ENCODE peak calls at places on chromosomes 12 and 14, in seven cellular contexts. One of them, this sample, is unnamed.

GRCh38 chr14:50335989-50336391 is 23.9 kb downstream of the DMAC2L start:
- DNase-seq in nephron progenitor cell: peak; percentile 37
- DNase-seq in Calu3: no peak
- DNase-seq in AG20443: peak; percentile 34
- DNase-seq in activated CD4-positive, alpha-beta T cell treated with anti-CD3 and anti-CD28 coated beads, Interleukin-2, amount 50 U/mL, for 48 hours: no peak
- DNase-seq in GM23248: peak; percentile 44
- DNase-seq in mesothelial cell of epicardium: no peak
- DNase-seq in this sample: peak; percentile 27

GRCh38 chr14:30472001-30472400 is 87.0 kb upstream of the G2E3 start:
- DNase-seq in GM23248: no peak
- DNase-seq in nephron progenitor cell: no peak
- DNase-seq in activated CD4-positive, alpha-beta T cell treated with anti-CD3 and anti-CD28 coated beads, Interleukin-2, amount 50 U/mL, for 48 hours: no peak
- DNase-seq in Calu3: no peak
- DNase-seq in AG20443: no peak
- DNase-seq in mesothelial cell of epicardium: no peak
- DNase-seq in this sample: no peak

GRCh38 chr12:109111775-109112491 is 4.5 kb upstream of the ACACB start:
- DNase-seq in nephron progenitor cell: peak; percentile 63
- DNase-seq in AG20443: peak; percentile 73
- DNase-seq in mesothelial cell of epicardium: peak; percentile 62
- DNase-seq in GM23248: peak; percentile 77
- DNase-seq in activated CD4-positive, alpha-beta T cell treated with anti-CD3 and anti-CD28 coated beads, Interleukin-2, amount 50 U/mL, for 48 hours: peak; percentile 64
- DNase-seq in Calu3: peak; percentile 73
- DNase-seq in this sample: peak; percentile 36

GRCh38 chr14:66237701-66238100 is 248.5 kb upstream of the CCDC196 start:
- DNase-seq in activated CD4-positive, alpha-beta T cell treated with anti-CD3 and anti-CD28 coated beads, Interleukin-2, amount 50 U/mL, for 48 hours: no peak
- DNase-seq in GM23248: no peak
- DNase-seq in Calu3: no peak
- DNase-seq in AG20443: no peak
- DNase-seq in mesothelial cell of epicardium: no peak
- DNase-seq in nephron progenitor cell: no peak
- DNase-seq in this sample: no peak

GRCh38 chr12:133130038-133130807 is at the start of the genes ZNF10 and ZNF891:
- DNase-seq in GM23248: peak; percentile 98
- DNase-seq in nephron progenitor cell: peak; percentile 97
- DNase-seq in mesothelial cell of epicardium: peak; percentile 99
- DNase-seq in activated CD4-positive, alpha-beta T cell treated with anti-CD3 and anti-CD28 coated beads, Interleukin-2, amount 50 U/mL, for 48 hours: peak; percentile 97
- DNase-seq in Calu3: peak; percentile 100
- DNase-seq in AG20443: peak; percentile 98
- DNase-seq in this sample: peak; percentile 14

GRCh38 chr12:124053855-124054254 is 80.8 kb downstream of the ZNF664 start:
- DNase-seq in GM23248: peak; percentile 71
- DNase-seq in Calu3: no peak
- DNase-seq in AG20443: peak; percentile 85
- DNase-seq in activated CD4-positive, alpha-beta T cell treated with anti-CD3 and anti-CD28 coated beads, Interleukin-2, amount 50 U/mL, for 48 hours: no peak
- DNase-seq in mesothelial cell of epicardium: peak; percentile 61
- DNase-seq in nephron progenitor cell: peak; percentile 50
- DNase-seq in this sample: no peak

GRCh38 chr12:20950248-20950647 is 139.7 kb downstream of the SLCO1B3 start:
- DNase-seq in nephron progenitor cell: no peak
- DNase-seq in mesothelial cell of epicardium: no peak
- DNase-seq in Calu3: no peak
- DNase-seq in GM23248: peak; percentile 36
- DNase-seq in activated CD4-positive, alpha-beta T cell treated with anti-CD3 and anti-CD28 coated beads, Interleukin-2, amount 50 U/mL, for 48 hours: no peak
- DNase-seq in AG20443: peak; percentile 9
- DNase-seq in this sample: no peak

GRCh38 chr12:131195796-131196195 is 242.1 kb downstream of the ADGRD1 start:
- DNase-seq in nephron progenitor cell: no peak
- DNase-seq in activated CD4-positive, alpha-beta T cell treated with anti-CD3 and anti-CD28 coated beads, Interleukin-2, amount 50 U/mL, for 48 hours: no peak
- DNase-seq in Calu3: no peak
- DNase-seq in AG20443: no peak
- DNase-seq in mesothelial cell of epicardium: no peak
- DNase-seq in GM23248: no peak
- DNase-seq in this sample: no peak

GRCh38 chr12:42180990-42181611 is 36.4 kb upstream of the GXYLT1 start:
- DNase-seq in Calu3: no peak
- DNase-seq in AG20443: peak; percentile 11
- DNase-seq in GM23248: peak; percentile 36
- DNase-seq in mesothelial cell of epicardium: no peak
- DNase-seq in nephron progenitor cell: no peak
- DNase-seq in activated CD4-positive, alpha-beta T cell treated with anti-CD3 and anti-CD28 coated beads, Interleukin-2, amount 50 U/mL, for 48 hours: no peak
- DNase-seq in this sample: no peak

GRCh38 chr12:56941299-56942017 is 7.2 kb upstream of the SDR9C7 start:
- DNase-seq in activated CD4-positive, alpha-beta T cell treated with anti-CD3 and anti-CD28 coated beads, Interleukin-2, amount 50 U/mL, for 48 hours: no peak
- DNase-seq in mesothelial cell of epicardium: no peak
- DNase-seq in Calu3: peak; percentile 36
- DNase-seq in GM23248: peak; percentile 85
- DNase-seq in AG20443: peak; percentile 69
- DNase-seq in nephron progenitor cell: no peak
- DNase-seq in this sample: no peak

GRCh38 chr14:70018713-70019201 is 139.5 kb downstream of the SMOC1 start:
- DNase-seq in Calu3: no peak
- DNase-seq in AG20443: peak; percentile 43
- DNase-seq in GM23248: peak; percentile 52
- DNase-seq in mesothelial cell of epicardium: no peak
- DNase-seq in nephron progenitor cell: no peak
- DNase-seq in activated CD4-positive, alpha-beta T cell treated with anti-CD3 and anti-CD28 coated beads, Interleukin-2, amount 50 U/mL, for 48 hours: no peak
- DNase-seq in this sample: no peak

GRCh38 chr12:27549231-27549800 is 25.3 kb downstream of the PPFIBP1 start:
- DNase-seq in nephron progenitor cell: no peak
- DNase-seq in Calu3: no peak
- DNase-seq in activated CD4-positive, alpha-beta T cell treated with anti-CD3 and anti-CD28 coated beads, Interleukin-2, amount 50 U/mL, for 48 hours: no peak
- DNase-seq in GM23248: peak; percentile 94
- DNase-seq in AG20443: peak; percentile 61
- DNase-seq in mesothelial cell of epicardium: no peak
- DNase-seq in this sample: no peak

GRCh38 chr12:76020281-76020680 is 11.3 kb downstream of the PHLDA1 start:
- DNase-seq in Calu3: peak; percentile 87
- DNase-seq in activated CD4-positive, alpha-beta T cell treated with anti-CD3 and anti-CD28 coated beads, Interleukin-2, amount 50 U/mL, for 48 hours: peak; percentile 79
- DNase-seq in AG20443: peak; percentile 59
- DNase-seq in mesothelial cell of epicardium: no peak
- DNase-seq in GM23248: peak; percentile 89
- DNase-seq in nephron progenitor cell: no peak
- DNase-seq in this sample: no peak

GRCh38 chr14:29821665-29822429 is 105.8 kb downstream of the PRKD1 start:
- DNase-seq in mesothelial cell of epicardium: no peak
- DNase-seq in nephron progenitor cell: no peak
- DNase-seq in GM23248: no peak
- DNase-seq in Calu3: no peak
- DNase-seq in AG20443: no peak
- DNase-seq in activated CD4-positive, alpha-beta T cell treated with anti-CD3 and anti-CD28 coated beads, Interleukin-2, amount 50 U/mL, for 48 hours: no peak
- DNase-seq in this sample: no peak

GRCh38 chr12:81591256-81591655 is 167.9 kb downstream of the PPFIA2 start:
- DNase-seq in Calu3: no peak
- DNase-seq in nephron progenitor cell: no peak
- DNase-seq in mesothelial cell of epicardium: no peak
- DNase-seq in AG20443: no peak
- DNase-seq in activated CD4-positive, alpha-beta T cell treated with anti-CD3 and anti-CD28 coated beads, Interleukin-2, amount 50 U/mL, for 48 hours: no peak
- DNase-seq in GM23248: no peak
- DNase-seq in this sample: no peak

GRCh38 chr14:37924622-37925021 is 283.1 kb upstream of the SSTR1 start:
- DNase-seq in mesothelial cell of epicardium: no peak
- DNase-seq in GM23248: no peak
- DNase-seq in Calu3: no peak
- DNase-seq in activated CD4-positive, alpha-beta T cell treated with anti-CD3 and anti-CD28 coated beads, Interleukin-2, amount 50 U/mL, for 48 hours: no peak
- DNase-seq in AG20443: no peak
- DNase-seq in nephron progenitor cell: no peak
- DNase-seq in this sample: no peak

GRCh38 chr12:127445583-127445982 is 821.4 kb upstream of the TMEM132C start:
- DNase-seq in AG20443: no peak
- DNase-seq in activated CD4-positive, alpha-beta T cell treated with anti-CD3 and anti-CD28 coated beads, Interleukin-2, amount 50 U/mL, for 48 hours: no peak
- DNase-seq in Calu3: no peak
- DNase-seq in nephron progenitor cell: no peak
- DNase-seq in GM23248: no peak
- DNase-seq in mesothelial cell of epicardium: no peak
- DNase-seq in this sample: no peak

GRCh38 chr12:132444283-132444682 is 45.7 kb upstream of the FBRSL1 start:
- DNase-seq in GM23248: no peak
- DNase-seq in mesothelial cell of epicardium: no peak
- DNase-seq in Calu3: no peak
- DNase-seq in activated CD4-positive, alpha-beta T cell treated with anti-CD3 and anti-CD28 coated beads, Interleukin-2, amount 50 U/mL, for 48 hours: no peak
- DNase-seq in AG20443: no peak
- DNase-seq in nephron progenitor cell: no peak
- DNase-seq in this sample: no peak

GRCh38 chr14:54889919-54890318 is 12.7 kb downstream of the GCH1 start:
- DNase-seq in Calu3: no peak
- DNase-seq in activated CD4-positive, alpha-beta T cell treated with anti-CD3 and anti-CD28 coated beads, Interleukin-2, amount 50 U/mL, for 48 hours: no peak
- DNase-seq in nephron progenitor cell: no peak
- DNase-seq in GM23248: no peak
- DNase-seq in AG20443: no peak
- DNase-seq in mesothelial cell of epicardium: no peak
- DNase-seq in this sample: no peak

GRCh38 chr12:123363743-123364531 is 710 bp downstream of the SBNO1 start:
- DNase-seq in mesothelial cell of epicardium: peak; percentile 59
- DNase-seq in AG20443: peak; percentile 32
- DNase-seq in nephron progenitor cell: peak; percentile 37
- DNase-seq in Calu3: peak; percentile 23
- DNase-seq in activated CD4-positive, alpha-beta T cell treated with anti-CD3 and anti-CD28 coated beads, Interleukin-2, amount 50 U/mL, for 48 hours: peak; percentile 38
- DNase-seq in GM23248: peak; percentile 59
- DNase-seq in this sample: no peak

GRCh38 chr12:65496617-65497016 is 218.1 kb downstream of the MSRB3 start:
- DNase-seq in AG20443: no peak
- DNase-seq in nephron progenitor cell: no peak
- DNase-seq in activated CD4-positive, alpha-beta T cell treated with anti-CD3 and anti-CD28 coated beads, Interleukin-2, amount 50 U/mL, for 48 hours: no peak
- DNase-seq in Calu3: no peak
- DNase-seq in mesothelial cell of epicardium: no peak
- DNase-seq in GM23248: peak; percentile 35
- DNase-seq in this sample: no peak

GRCh38 chr12:5966486-5967095 is 21.5 kb upstream of the ANO2 start:
- DNase-seq in nephron progenitor cell: no peak
- DNase-seq in AG20443: no peak
- DNase-seq in activated CD4-positive, alpha-beta T cell treated with anti-CD3 and anti-CD28 coated beads, Interleukin-2, amount 50 U/mL, for 48 hours: no peak
- DNase-seq in mesothelial cell of epicardium: no peak
- DNase-seq in Calu3: no peak
- DNase-seq in GM23248: no peak
- DNase-seq in this sample: no peak

GRCh38 chr12:109592905-109593272 is 19.3 kb downstream of the MVK start:
- DNase-seq in activated CD4-positive, alpha-beta T cell treated with anti-CD3 and anti-CD28 coated beads, Interleukin-2, amount 50 U/mL, for 48 hours: no peak
- DNase-seq in GM23248: no peak
- DNase-seq in mesothelial cell of epicardium: no peak
- DNase-seq in AG20443: no peak
- DNase-seq in nephron progenitor cell: no peak
- DNase-seq in Calu3: no peak
- DNase-seq in this sample: no peak

GRCh38 chr14:74961238-74961911 is 6.0 kb upstream of the PGF start:
- DNase-seq in AG20443: no peak
- DNase-seq in mesothelial cell of epicardium: no peak
- DNase-seq in activated CD4-positive, alpha-beta T cell treated with anti-CD3 and anti-CD28 coated beads, Interleukin-2, amount 50 U/mL, for 48 hours: no peak
- DNase-seq in nephron progenitor cell: no peak
- DNase-seq in Calu3: no peak
- DNase-seq in GM23248: no peak
- DNase-seq in this sample: no peak

GRCh38 chr12:57089259-57090245 is 638 bp downstream of the NAB2 start:
- DNase-seq in activated CD4-positive, alpha-beta T cell treated with anti-CD3 and anti-CD28 coated beads, Interleukin-2, amount 50 U/mL, for 48 hours: peak; percentile 59
- DNase-seq in GM23248: peak; percentile 73
- DNase-seq in mesothelial cell of epicardium: peak; percentile 67
- DNase-seq in AG20443: peak; percentile 40
- DNase-seq in Calu3: peak; percentile 68
- DNase-seq in nephron progenitor cell: peak; percentile 76
- DNase-seq in this sample: no peak

GRCh38 chr14:94890755-94891154 is 120.8 kb upstream of the GSC start:
- DNase-seq in activated CD4-positive, alpha-beta T cell treated with anti-CD3 and anti-CD28 coated beads, Interleukin-2, amount 50 U/mL, for 48 hours: no peak
- DNase-seq in GM23248: no peak
- DNase-seq in nephron progenitor cell: no peak
- DNase-seq in mesothelial cell of epicardium: no peak
- DNase-seq in AG20443: no peak
- DNase-seq in Calu3: no peak
- DNase-seq in this sample: no peak

GRCh38 chr14:24958271-24958670 is 91.7 kb downstream of the STXBP6 start:
- DNase-seq in mesothelial cell of epicardium: no peak
- DNase-seq in Calu3: no peak
- DNase-seq in GM23248: no peak
- DNase-seq in nephron progenitor cell: no peak
- DNase-seq in AG20443: no peak
- DNase-seq in activated CD4-positive, alpha-beta T cell treated with anti-CD3 and anti-CD28 coated beads, Interleukin-2, amount 50 U/mL, for 48 hours: no peak
- DNase-seq in this sample: no peak

GRCh38 chr14:58650857-58651256 is 13.1 kb downstream of the DACT1 start:
- DNase-seq in AG20443: no peak
- DNase-seq in activated CD4-positive, alpha-beta T cell treated with anti-CD3 and anti-CD28 coated beads, Interleukin-2, amount 50 U/mL, for 48 hours: no peak
- DNase-seq in mesothelial cell of epicardium: no peak
- DNase-seq in Calu3: no peak
- DNase-seq in nephron progenitor cell: no peak
- DNase-seq in GM23248: no peak
- DNase-seq in this sample: no peak

GRCh38 chr14:49240383-49240782 is 345.8 kb downstream of the RPS29 start:
- DNase-seq in AG20443: no peak
- DNase-seq in activated CD4-positive, alpha-beta T cell treated with anti-CD3 and anti-CD28 coated beads, Interleukin-2, amount 50 U/mL, for 48 hours: no peak
- DNase-seq in GM23248: no peak
- DNase-seq in nephron progenitor cell: no peak
- DNase-seq in Calu3: no peak
- DNase-seq in mesothelial cell of epicardium: no peak
- DNase-seq in this sample: no peak

GRCh38 chr12:14903386-14904098 is 17.9 kb upstream of the MGP start:
- DNase-seq in GM23248: no peak
- DNase-seq in AG20443: no peak
- DNase-seq in Calu3: no peak
- DNase-seq in activated CD4-positive, alpha-beta T cell treated with anti-CD3 and anti-CD28 coated beads, Interleukin-2, amount 50 U/mL, for 48 hours: no peak
- DNase-seq in nephron progenitor cell: no peak
- DNase-seq in mesothelial cell of epicardium: no peak
- DNase-seq in this sample: no peak